ENCODE peak calls at places on chromosome 20, in eight cellular contexts. F is GM23248, K is HCT116, S is Karpas-422, J is GM23338, A is hepatocyte, L is PC-3, R is MM.1S. I is an unnamed sample. For H3K9me2, the result is how much of the 10 kb centered on the place peaks cover.

GRCh38 chr20:13581451-13581850 is 57.3 kb downstream of the TASP1 start:
- DNase-seq in S (no peak), L (no peak), K (no peak), A (no peak), F (no peak), R (no peak), J (no peak), I (no peak)

GRCh38 chr20:16666272-16666671 is 63.6 kb upstream of the SNRPB2 start:
- DNase-seq in S (peak), L (peak), F (no peak), J (peak), K (no peak), R (no peak), A (no peak), I (no peak)

GRCh38 chr20:24910461-24910860 is 38.6 kb upstream of the CST7 start:
- DNase-seq in S (no peak), J (no peak), K (no peak), L (no peak), F (no peak), A (no peak), R (no peak), I (no peak)

GRCh38 chr20:25050501-25051350 is 7.2 kb downstream of the ACSS1 start:
- DNase-seq in A (no peak), J (no peak), L (no peak), S (no peak), K (no peak), F (no peak), R (no peak), I (no peak)

GRCh38 chr20:17681741-17682102 is 320 bp downstream of the RRBP1 start:
- DNase-seq in A (no peak), L (no peak), K (no peak), S (no peak), J (no peak), F (no peak), R (no peak), I (no peak)

GRCh38 chr20:35462351-35462750 is 7.0 kb downstream of the CEP250 start:
- DNase-seq in S (peak), K (no peak), J (no peak), F (no peak), R (no peak), A (no peak), L (no peak), I (peak)

GRCh38 chr20:57594092-57594911 is 25.9 kb downstream of the ZBP1 start:
- DNase-seq in S (peak), L (peak), A (peak), J (peak), K (peak), R (peak), F (peak), I (peak)

GRCh38 chr20:3071610-3072529 is at the start of gene OXT:
- DNase-seq in R (no peak), S (no peak), J (peak), A (peak), F (peak), K (no peak), L (no peak), I (no peak)

GRCh38 chr20:14142171-14142570 is 146.9 kb downstream of the MACROD2 start:
- DNase-seq in R (peak), L (peak), J (peak), K (peak), A (peak), F (peak), S (peak), I (peak)

GRCh38 chr20:22862645-22863230 is 172.4 kb upstream of the SSTR4 start:
- DNase-seq in S (no peak), J (peak), K (no peak), R (no peak), A (no peak), F (no peak), L (peak), I (no peak)

GRCh38 chr20:63296411-63297299 is 3.7 kb downstream of the COL20A1 start:
- DNase-seq in F (no peak), L (no peak), S (peak), K (no peak), A (no peak), R (no peak), J (no peak), I (no peak)

GRCh38 chr20:56003966-56004365 is 1.4 kb downstream of the CBLN4 start:
- DNase-seq in J (no peak), L (no peak), R (no peak), K (no peak), A (peak), S (no peak), F (peak), I (no peak)

GRCh38 chr20:31712564-31713311 is 9.9 kb downstream of the BCL2L1 start:
- DNase-seq in L (peak), A (peak), J (peak), S (no peak), K (peak), R (no peak), F (peak), I (no peak)

DNA sequence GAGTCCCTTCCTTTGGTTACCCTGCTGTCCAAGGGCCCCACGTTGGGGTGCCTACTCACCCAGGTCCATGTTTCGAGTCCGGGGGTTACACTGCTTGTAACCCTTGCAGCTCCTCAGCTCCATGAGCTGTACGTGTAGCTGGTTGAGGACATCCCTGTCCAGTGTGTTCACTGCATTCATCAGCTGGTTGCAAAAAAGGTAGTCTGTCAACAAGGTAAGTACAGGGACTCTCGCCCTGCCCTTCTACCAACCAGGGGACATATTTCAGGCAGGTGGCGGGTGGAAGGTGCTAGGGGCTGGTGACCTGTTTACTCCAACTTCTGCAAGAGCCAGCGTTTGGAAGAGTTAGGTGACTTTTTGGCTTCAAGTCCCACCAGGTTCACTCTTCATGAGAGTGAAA is 123.6 kb downstream of the SULF2 start:
- DNase-seq in L (no peak), R (no peak), F (no peak), A (no peak), J (no peak), S (no peak), K (no peak), I (no peak)
- H3K9me2 ChIP-seq in L (under half), R (under half), F (under half), A (under half), J (under half), S (under half), K (under half), I (under half)

DNA sequence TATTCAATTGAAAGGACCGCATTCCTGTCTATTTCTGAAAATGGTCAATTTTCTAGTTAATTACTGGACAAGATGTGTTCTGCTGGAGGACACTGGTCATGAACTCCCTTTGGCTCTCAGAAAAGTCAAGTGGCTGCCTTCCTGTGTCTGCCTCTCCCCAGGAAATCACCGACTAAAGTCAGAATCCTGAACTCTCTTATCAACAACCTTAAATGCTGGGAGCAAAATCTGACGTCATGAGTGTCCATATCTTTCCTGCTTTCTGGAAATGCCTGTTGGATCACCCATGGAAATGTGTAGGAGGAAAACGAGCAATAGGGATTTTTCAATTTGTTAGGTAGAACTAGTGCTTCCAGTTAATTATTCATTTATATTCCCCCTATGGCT is 53.5 kb upstream of the PLCB1 start:
- DNase-seq in R (no peak), K (no peak), S (no peak), J (no peak), F (no peak), L (no peak), A (no peak), I (no peak)
- H2AFZ ChIP-seq in R (no peak), K (no peak), S (no peak), J (no peak), F (no peak), L (no peak), A (no peak), I (no peak)

DNA sequence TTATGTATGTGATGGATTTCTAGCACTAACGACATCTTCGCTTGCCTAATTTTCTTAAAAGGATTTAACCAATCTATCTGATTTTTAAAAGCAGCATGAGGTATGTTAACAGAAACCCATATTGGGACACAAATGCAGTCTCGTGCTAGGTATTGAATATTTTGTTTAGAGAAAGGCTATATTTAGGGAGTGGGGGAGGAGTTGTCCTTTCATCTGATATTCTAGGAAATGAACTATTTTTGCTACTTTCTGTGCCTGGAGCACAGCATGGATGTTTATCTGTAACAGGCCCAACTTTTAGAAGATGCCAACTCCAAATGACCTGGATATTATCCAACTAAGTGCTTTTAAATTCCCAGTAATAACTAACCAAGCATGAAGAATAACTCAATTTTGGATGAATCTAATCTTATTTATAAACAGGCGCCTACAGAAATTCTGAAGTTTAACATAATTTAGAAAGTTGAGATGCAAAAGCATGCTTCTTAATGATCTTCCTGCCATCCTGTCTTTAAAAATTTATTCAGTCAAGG is 317.1 kb upstream of the CHD6 start:
- DNase-seq in A (no peak), F (no peak), J (no peak), K (no peak), R (no peak), S (no peak), L (no peak), I (no peak)
- H3K9me2 ChIP-seq in A (under half), F (under half), J (under half), K (under half), R (under half), S (under half), L (under half), I (under half)

GRCh38 chr20:59925894-59926293 is 7.5 kb downstream of the SYCP2 start:
- DNase-seq in R (no peak), S (no peak), J (no peak), L (peak), F (no peak), K (no peak), A (no peak), I (no peak)

GRCh38 chr20:59925359-59925758 is 8.1 kb downstream of the SYCP2 start:
- DNase-seq in L (no peak), R (no peak), A (no peak), K (no peak), J (no peak), F (no peak), S (no peak), I (no peak)

GRCh38 chr20:59923514-59923913 is 9.9 kb downstream of the SYCP2 start:
- DNase-seq in J (no peak), S (no peak), L (peak), F (no peak), K (no peak), R (no peak), A (no peak), I (no peak)

DNA sequence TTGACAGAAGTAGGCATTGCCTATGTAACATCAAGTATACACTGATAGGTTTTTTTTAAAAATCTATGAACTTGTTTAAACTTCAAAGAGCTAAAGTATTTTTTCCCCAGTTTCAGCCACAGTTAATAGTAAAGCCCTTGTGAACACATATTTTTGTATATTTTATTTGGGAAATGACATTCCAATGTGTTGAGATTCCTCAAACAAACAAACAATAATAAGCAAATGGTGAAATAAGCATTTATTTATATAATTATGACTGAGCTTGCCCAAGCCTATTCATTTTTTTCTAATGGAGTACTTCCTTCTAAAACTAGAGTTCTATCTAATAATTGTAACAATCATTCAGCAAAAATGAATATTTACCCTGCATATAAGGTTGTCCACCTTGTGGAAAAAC is 12.5 kb downstream of the SYCP2 start:
- DNase-seq in F (no peak), J (no peak), R (no peak), A (no peak), L (peak), S (no peak), K (no peak), I (no peak)
- H2AFZ ChIP-seq in F (no peak), J (no peak), R (no peak), A (no peak), L (peak), S (no peak), K (no peak), I (no peak)

GRCh38 chr20:62025832-62026563 is 39.7 kb downstream of the TAF4 start:
- DNase-seq in F (peak), K (no peak), L (no peak), A (peak), S (no peak), J (no peak), R (no peak), I (no peak)
- H3K9me2 ChIP-seq in F (under half), K (under half), L (under half), A (under half), S (under half), J (under half), R (under half), I (under half)

DNA sequence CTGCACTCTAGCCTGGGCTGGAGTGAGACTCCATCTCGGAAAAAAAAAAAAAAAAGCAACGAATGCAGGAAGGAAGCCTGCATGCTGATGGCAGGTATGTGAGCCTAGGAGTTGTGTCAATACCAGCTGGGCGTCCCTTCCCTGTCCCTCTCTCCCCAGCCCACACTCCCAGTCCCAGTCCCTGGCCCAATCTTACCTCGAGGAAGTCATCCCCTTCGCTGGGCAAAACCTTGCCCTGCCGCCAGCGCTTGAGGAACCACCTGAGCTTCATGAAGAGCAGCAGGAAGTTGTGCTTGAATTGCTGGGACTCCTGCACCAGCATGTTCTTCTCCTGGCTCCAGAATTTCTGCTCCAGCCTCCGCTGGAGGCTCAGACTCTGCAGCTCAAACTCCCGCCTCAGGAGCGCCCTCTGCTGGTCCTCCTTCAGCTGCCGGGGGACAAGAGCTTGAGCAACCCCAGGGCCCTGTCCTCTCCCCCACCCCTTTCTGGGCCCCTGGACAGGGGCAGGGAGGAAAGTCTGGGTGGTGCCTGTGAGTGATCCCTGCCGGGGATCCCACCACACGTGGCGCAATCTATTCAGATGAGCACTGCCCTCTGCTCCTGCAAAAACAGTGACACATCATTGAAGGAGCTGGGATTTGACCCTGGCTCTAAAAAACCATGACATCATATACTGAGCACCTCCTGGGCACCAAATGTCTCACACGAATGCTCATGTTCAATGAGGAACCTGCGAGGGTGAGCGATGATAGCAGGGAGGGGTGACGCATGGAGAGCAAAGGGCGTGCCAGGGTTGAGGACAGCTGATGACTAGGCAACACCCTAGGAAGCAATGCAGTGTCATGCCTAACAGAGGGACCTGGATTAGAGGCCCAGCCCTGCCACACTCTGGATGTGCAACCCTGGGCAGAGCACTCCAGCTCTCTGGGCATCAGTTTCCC is 35.0 kb upstream of the DSN1 start:
- DNase-seq in K (peak), R (peak), A (peak), S (peak), J (peak), L (peak), F (peak), I (peak)
- H2AFZ ChIP-seq in K (no peak), R (no peak), A (no peak), S (no peak), J (no peak), L (no peak), F (no peak), I (no peak)

GRCh38 chr20:53298260-53298659 is 295.4 kb downstream of the ZNF217 start:
- DNase-seq in J (no peak), L (no peak), A (no peak), K (no peak), S (no peak), R (no peak), F (no peak), I (no peak)
- H3K9me2 ChIP-seq in J (under half), L (under half), A (under half), K (under half), S (under half), R (under half), F (under half), I (under half)

GRCh38 chr20:1242530-1242929 is 16.7 kb downstream of the RAD21L1 start:
- DNase-seq in K (no peak), R (no peak), F (peak), S (no peak), A (no peak), L (peak), J (no peak), I (no peak)
- H2AFZ ChIP-seq in K (no peak), R (no peak), F (peak), S (no peak), A (no peak), L (peak), J (no peak), I (no peak)

GRCh38 chr20:61725145-61725544 is 340.5 kb downstream of the TAF4 start:
- DNase-seq in K (no peak), J (no peak), A (no peak), L (no peak), F (no peak), R (no peak), S (no peak), I (no peak)

GRCh38 chr20:61727761-61728160 is 337.9 kb downstream of the TAF4 start:
- DNase-seq in K (no peak), R (no peak), J (no peak), L (no peak), S (no peak), A (no peak), F (no peak), I (no peak)

GRCh38 chr20:61728326-61728725 is 337.4 kb downstream of the TAF4 start:
- DNase-seq in F (no peak), A (no peak), J (no peak), R (no peak), L (no peak), S (no peak), K (no peak), I (no peak)

GRCh38 chr20:61725966-61726365 is 339.7 kb downstream of the TAF4 start:
- DNase-seq in K (no peak), R (no peak), S (no peak), F (no peak), A (no peak), J (no peak), L (no peak), I (no peak)

GRCh38 chr20:61726979-61727378 is 338.7 kb downstream of the TAF4 start:
- DNase-seq in F (no peak), S (no peak), A (no peak), L (no peak), J (no peak), K (no peak), R (no peak), I (no peak)
- H3K9me2 ChIP-seq in F (under half), S (under half), A (under half), L (under half), J (under half), K (under half), R (under half), I (under half)

GRCh38 chr20:48783533-48784272 is 44.1 kb downstream of the PREX1 start:
- DNase-seq in J (no peak), L (no peak), A (no peak), F (peak), K (no peak), S (no peak), R (no peak), I (peak)

GRCh38 chr20:48784273-48784641 is 43.5 kb downstream of the PREX1 start:
- DNase-seq in F (no peak), A (no peak), L (no peak), J (no peak), K (no peak), R (no peak), S (no peak), I (no peak)

GRCh38 chr20:48781634-48782033 is 46.2 kb downstream of the PREX1 start:
- DNase-seq in R (no peak), F (no peak), S (no peak), A (no peak), K (no peak), J (no peak), L (no peak), I (no peak)

GRCh38 chr20:48782073-48782472 is 45.7 kb downstream of the PREX1 start:
- DNase-seq in S (no peak), L (no peak), K (no peak), F (no peak), J (no peak), R (no peak), A (no peak), I (no peak)

DNA sequence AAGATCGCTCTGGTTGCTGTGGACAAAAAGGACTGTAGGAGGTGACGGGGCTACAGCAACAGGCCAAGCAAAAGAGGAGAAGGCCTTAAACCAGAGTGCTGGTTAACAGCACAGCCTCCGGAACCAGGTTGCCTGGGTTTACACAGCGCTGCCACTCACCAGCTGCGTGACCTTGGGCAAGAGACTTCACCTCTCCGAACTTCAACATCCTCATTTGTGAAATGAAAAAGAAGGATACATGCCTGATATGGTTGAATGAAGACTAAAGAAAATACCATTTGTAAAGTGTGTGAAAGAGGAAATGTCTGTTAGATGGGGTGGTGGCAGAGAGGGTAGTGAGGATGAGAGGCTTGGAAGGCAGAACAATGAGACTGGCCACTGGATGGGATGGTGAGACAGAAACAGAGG is 44.9 kb downstream of the PREX1 start:
- DNase-seq in R (no peak), K (no peak), J (no peak), L (no peak), A (no peak), S (no peak), F (no peak), I (peak)
- H2AFZ ChIP-seq in R (no peak), K (no peak), J (no peak), L (no peak), A (no peak), S (no peak), F (no peak), I (no peak)